ENCODE peak calls at places on chromosome 17, in six cellular contexts. D, V, F, C, Z and G are unnamed samples.
A peak's percentile ranks its signal among the peaks of the same experiment; 100 is the strongest.

GRCh38 chr17:77444653-77445029 is 303.9 kb downstream of the SEC14L1 start:
- DNase-seq in Z (no peak), D (no peak), C (no peak), V (no peak), F (no peak), G (no peak)

GRCh38 chr17:81903896-81904599 is 2.0 kb downstream of the NPB start:
- DNase-seq in D (no peak), Z (no peak), F (no peak), V (no peak), C (no peak), G (no peak)

GRCh38 chr17:57033296-57033695 is 51.8 kb upstream of the AKAP1 start:
- DNase-seq in V (no peak), D (no peak), F (no peak), Z (no peak), C (peak; percentile 86), G (no peak)

GRCh38 chr17:41895617-41896016 is 23.1 kb downstream of the ACLY start:
- DNase-seq in C (no peak), F (no peak), V (no peak), D (peak; percentile 65), Z (no peak), G (no peak)

GRCh38 chr17:7582401-7583252 is 1.0 kb upstream of the MPDU1 start:
- DNase-seq in D (no peak), Z (no peak), C (peak; percentile 69), V (no peak), F (no peak), G (no peak)

GRCh38 chr17:74177018-74177450 is 26.4 kb upstream of the RPL38 start:
- DNase-seq in D (no peak), F (no peak), Z (no peak), V (no peak), C (no peak), G (no peak)

GRCh38 chr17:18235743-18236256 is 10.4 kb downstream of the LLGL1 start:
- DNase-seq in Z (no peak), C (peak; percentile 76), F (no peak), D (no peak), V (no peak), G (no peak)

GRCh38 chr17:18217412-18218015 is 7.9 kb upstream of the LLGL1 start:
- DNase-seq in D (peak; percentile 81), C (peak; percentile 84), F (peak; percentile 60), Z (peak; percentile 75), V (peak; percentile 78), G (peak; percentile 32)

GRCh38 chr17:64131606-64132270 is 1.8 kb upstream of the ERN1 start:
- DNase-seq in D (no peak), C (no peak), F (no peak), V (no peak), Z (no peak), G (no peak)

GRCh38 chr17:62869885-62870580 is 61.9 kb upstream of the MARCHF10 start:
- DNase-seq in D (no peak), V (no peak), C (no peak), F (no peak), Z (peak; percentile 56), G (no peak)

GRCh38 chr17:61425682-61426481 is 26.2 kb downstream of the TBX2 start:
- DNase-seq in D (no peak), Z (no peak), C (no peak), V (no peak), F (no peak), G (no peak)

GRCh38 chr17:21287703-21288449 is 3.4 kb downstream of the MAP2K3 start:
- DNase-seq in C (peak; percentile 100), D (peak; percentile 100), V (peak; percentile 93), F (peak; percentile 100), Z (no peak), G (peak; percentile 74)

GRCh38 chr17:34578016-34578415 is 1.4 kb upstream of the TMEM132E start:
- DNase-seq in C (no peak), F (no peak), V (no peak), Z (no peak), D (no peak), G (no peak)
- H3K4me3 ChIP-seq in C (no peak overlapping the region), F (no peak overlapping the region), V (no peak overlapping the region), Z (no peak overlapping the region), D (no peak overlapping the region), G (no peak overlapping the region)

GRCh38 chr17:4534928-4535666 is 20.1 kb downstream of the MYBBP1A start:
- DNase-seq in F (no peak), V (no peak), D (no peak), Z (no peak), C (no peak), G (no peak)

GRCh38 chr17:4535667-4536258 is 19.4 kb downstream of the MYBBP1A start:
- DNase-seq in F (no peak), Z (no peak), D (no peak), C (no peak), V (no peak), G (no peak)

GRCh38 chr17:4537451-4538235 is 17.5 kb downstream of the MYBBP1A start:
- DNase-seq in F (no peak), V (no peak), D (no peak), C (no peak), Z (no peak), G (no peak)

GRCh38 chr17:4536742-4537411 is 18.3 kb downstream of the MYBBP1A start:
- DNase-seq in F (no peak), C (no peak), D (peak; percentile 73), Z (no peak), V (no peak), G (no peak)

GRCh38 chr17:4536259-4536741 is 18.9 kb downstream of the MYBBP1A start:
- DNase-seq in V (no peak), Z (no peak), F (no peak), C (no peak), D (no peak), G (no peak)
- H3K4me3 ChIP-seq in V (no peak overlapping the region), Z (no peak overlapping the region), F (no peak overlapping the region), C (no peak overlapping the region), D (no peak overlapping the region), G (no peak overlapping the region)

DNA sequence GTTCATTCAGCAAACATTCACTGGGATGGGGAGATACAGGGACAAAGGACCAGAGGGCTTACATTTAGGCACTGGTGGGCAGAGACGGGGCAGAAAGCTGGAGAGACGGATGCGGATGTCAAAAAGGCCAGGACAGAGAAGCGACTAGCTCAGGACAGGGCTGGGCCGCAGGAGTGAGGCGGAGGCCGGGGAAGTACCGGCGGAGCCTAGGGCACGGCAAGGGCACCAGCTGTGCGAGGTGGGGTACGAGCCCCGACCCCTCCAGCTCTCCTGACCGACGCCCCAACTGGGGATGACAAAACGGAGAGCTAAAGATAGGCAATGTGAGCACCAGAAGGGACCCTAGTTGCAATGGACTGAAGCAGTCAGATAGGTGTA is 3.9 kb upstream of the SGCA start:
- DNase-seq in F (no peak), V (no peak), C (no peak), D (no peak), Z (no peak), G (no peak)
- H3K4me3 ChIP-seq in F (no peak overlapping the region), V (peak overlapping the region; percentile 24), C (peak overlapping the region; percentile 73), D (no peak overlapping the region), Z (peak overlapping the region; percentile 26), G (peak overlapping the region; percentile 42)

GRCh38 chr17:28055546-28056275 is 13.2 kb downstream of the NLK start:
- DNase-seq in C (no peak), Z (no peak), V (no peak), D (no peak), F (peak; percentile 31), G (no peak)

GRCh38 chr17:28056276-28056620 is 13.8 kb downstream of the NLK start:
- DNase-seq in Z (no peak), V (no peak), C (no peak), F (no peak), D (no peak), G (no peak)

GRCh38 chr17:28053725-28054124 is 11.2 kb downstream of the NLK start:
- DNase-seq in D (no peak), C (no peak), F (no peak), Z (no peak), V (no peak), G (no peak)

GRCh38 chr17:28049071-28049470 is 6.6 kb downstream of the NLK start:
- DNase-seq in C (no peak), D (no peak), Z (no peak), F (no peak), V (no peak), G (no peak)

DNA sequence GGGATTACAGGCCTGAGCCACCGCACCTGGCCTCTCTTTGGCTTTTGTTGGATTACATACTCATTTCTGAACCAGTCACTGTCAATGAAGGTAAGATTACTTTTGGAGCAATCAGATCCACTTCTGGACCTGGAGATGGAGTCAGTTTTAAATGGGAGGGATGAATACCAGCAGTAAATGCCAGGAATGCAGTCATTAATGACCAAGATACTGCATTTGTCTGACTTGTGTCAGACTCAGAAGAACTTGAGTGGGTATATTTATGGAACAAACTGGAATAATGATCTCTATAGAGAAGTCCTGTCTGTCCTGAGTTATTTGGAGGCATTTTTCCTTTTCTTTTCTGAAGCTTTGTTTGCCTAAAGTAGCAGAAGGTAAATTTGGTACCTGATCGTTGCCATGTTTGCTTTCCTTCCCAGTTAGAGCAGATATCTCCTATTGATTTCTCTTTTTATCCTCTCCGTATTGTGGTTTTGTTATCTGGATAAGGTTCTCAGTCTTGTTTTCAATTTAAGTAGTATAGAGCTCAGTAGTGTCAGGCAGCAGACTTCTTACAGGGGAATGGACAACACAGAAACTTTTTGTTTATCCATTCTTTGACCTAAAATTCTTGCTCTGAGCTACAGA is 10.7 kb downstream of the NLK start:
- DNase-seq in V (no peak), Z (no peak), C (no peak), D (no peak), F (no peak), G (no peak)
- H3K4me3 ChIP-seq in V (no peak overlapping the region), Z (no peak overlapping the region), C (no peak overlapping the region), D (no peak overlapping the region), F (no peak overlapping the region), G (no peak overlapping the region)

GRCh38 chr17:48644159-48644558 is 18.0 kb upstream of the HOXB9 start:
- DNase-seq in Z (no peak), F (no peak), V (no peak), D (no peak), C (no peak), G (no peak)

GRCh38 chr17:48642843-48643696 is 16.9 kb upstream of the HOXB9 start:
- DNase-seq in F (no peak), C (no peak), D (no peak), V (no peak), Z (no peak), G (no peak)

GRCh38 chr17:48642059-48642842 is 16.1 kb upstream of the HOXB9 start:
- DNase-seq in F (no peak), V (no peak), Z (no peak), D (no peak), C (no peak), G (no peak)

GRCh38 chr17:48644910-48645557 is 18.9 kb upstream of the HOXB9 start:
- DNase-seq in Z (no peak), F (no peak), D (no peak), C (no peak), V (no peak), G (no peak)

DNA sequence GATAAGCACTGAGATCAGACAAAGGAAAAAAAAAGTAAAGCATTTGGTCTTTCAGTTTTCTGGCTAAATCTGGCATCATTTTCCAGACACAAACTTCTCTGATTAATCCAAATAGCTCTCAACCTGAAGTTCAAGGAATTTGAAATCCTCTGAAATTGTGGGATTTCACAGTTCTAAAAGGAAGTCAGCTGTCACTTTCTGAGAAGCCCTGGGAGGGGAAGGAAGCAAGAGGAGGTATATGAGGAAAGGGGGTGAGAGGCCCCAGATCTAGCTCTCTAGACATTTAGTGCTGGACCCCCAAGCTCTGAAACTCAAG is 17.5 kb upstream of the HOXB9 start:
- DNase-seq in F (no peak), C (no peak), Z (no peak), D (no peak), V (no peak), G (no peak)
- H3K4me3 ChIP-seq in F (peak overlapping the region; percentile 3), C (no peak overlapping the region), Z (no peak overlapping the region), D (no peak overlapping the region), V (no peak overlapping the region), G (no peak overlapping the region)